ENCODE peak calls at places on chromosomes 5 and 9, in ten cellular contexts. One of them, this sample, is unnamed.
A peak's percentile ranks its signal among the peaks of the same experiment; 100 is the strongest.

GRCh38 chr9:130575514-130575913 is 3.9 kb upstream of the FUBP3 start:
- DNase-seq in endodermal cell: no peak
- DNase-seq in cardiac muscle cell: peak; percentile 73
- DNase-seq in esophagus muscularis mucosa: no peak
- DNase-seq in left lung: no peak
- DNase-seq in CD8-positive, alpha-beta T cell: no peak
- DNase-seq in breast epithelium: no peak
- DNase-seq in AG04450: no peak
- DNase-seq in neural progenitor cell: no peak
- DNase-seq in Peyer's patch: no peak
- DNase-seq in this sample: no peak

GRCh38 chr5:86101966-86102365 is 515.8 kb upstream of the COX7C start:
- DNase-seq in endodermal cell: no peak
- DNase-seq in cardiac muscle cell: no peak
- DNase-seq in esophagus muscularis mucosa: no peak
- DNase-seq in left lung: peak; percentile 33
- DNase-seq in CD8-positive, alpha-beta T cell: no peak
- DNase-seq in breast epithelium: no peak
- DNase-seq in AG04450: no peak
- DNase-seq in neural progenitor cell: no peak
- DNase-seq in Peyer's patch: no peak
- DNase-seq in this sample: no peak

GRCh38 chr5:156670615-156671014 is 179.5 kb upstream of the PPP1R2B start:
- DNase-seq in endodermal cell: no peak
- DNase-seq in cardiac muscle cell: no peak
- DNase-seq in esophagus muscularis mucosa: no peak
- DNase-seq in left lung: no peak
- DNase-seq in CD8-positive, alpha-beta T cell: no peak
- DNase-seq in breast epithelium: no peak
- DNase-seq in AG04450: no peak
- DNase-seq in neural progenitor cell: no peak
- DNase-seq in Peyer's patch: no peak
- DNase-seq in this sample: no peak

GRCh38 chr9:114856210-114856941 is 50.5 kb upstream of the TNFSF15 start:
- DNase-seq in endodermal cell: no peak
- DNase-seq in cardiac muscle cell: no peak
- DNase-seq in esophagus muscularis mucosa: no peak
- DNase-seq in left lung: no peak
- DNase-seq in CD8-positive, alpha-beta T cell: no peak
- DNase-seq in breast epithelium: no peak
- DNase-seq in AG04450: peak; percentile 69
- DNase-seq in neural progenitor cell: no peak
- DNase-seq in Peyer's patch: no peak
- DNase-seq in this sample: no peak

GRCh38 chr5:150263801-150264621 is 25.6 kb downstream of the CAMK2A start:
- DNase-seq in endodermal cell: no peak
- DNase-seq in cardiac muscle cell: peak; percentile 60
- DNase-seq in esophagus muscularis mucosa: no peak
- DNase-seq in left lung: peak; percentile 75
- DNase-seq in CD8-positive, alpha-beta T cell: no peak
- DNase-seq in breast epithelium: peak; percentile 76
- DNase-seq in AG04450: peak; percentile 65
- DNase-seq in neural progenitor cell: no peak
- DNase-seq in Peyer's patch: no peak
- DNase-seq in this sample: no peak

GRCh38 chr5:52757991-52758390 is 29.7 kb upstream of the ITGA1 start:
- DNase-seq in endodermal cell: no peak
- DNase-seq in cardiac muscle cell: no peak
- DNase-seq in esophagus muscularis mucosa: no peak
- DNase-seq in left lung: no peak
- DNase-seq in CD8-positive, alpha-beta T cell: no peak
- DNase-seq in breast epithelium: no peak
- DNase-seq in AG04450: no peak
- DNase-seq in neural progenitor cell: no peak
- DNase-seq in Peyer's patch: no peak
- DNase-seq in this sample: no peak

GRCh38 chr9:134606951-134607733 is 34.5 kb upstream of the COL5A1 start:
- DNase-seq in endodermal cell: peak; percentile 78
- DNase-seq in cardiac muscle cell: no peak
- DNase-seq in esophagus muscularis mucosa: no peak
- DNase-seq in left lung: no peak
- DNase-seq in CD8-positive, alpha-beta T cell: no peak
- DNase-seq in breast epithelium: no peak
- DNase-seq in AG04450: no peak
- DNase-seq in neural progenitor cell: no peak
- DNase-seq in Peyer's patch: peak; percentile 15
- DNase-seq in this sample: no peak

GRCh38 chr5:73365301-73365853 is 83.2 kb downstream of the FOXD1 start:
- DNase-seq in endodermal cell: no peak
- DNase-seq in cardiac muscle cell: no peak
- DNase-seq in esophagus muscularis mucosa: no peak
- DNase-seq in left lung: no peak
- DNase-seq in CD8-positive, alpha-beta T cell: no peak
- DNase-seq in breast epithelium: no peak
- DNase-seq in AG04450: peak; percentile 83
- DNase-seq in neural progenitor cell: no peak
- DNase-seq in Peyer's patch: no peak
- DNase-seq in this sample: no peak

GRCh38 chr9:72396247-72397091 is 31.5 kb upstream of the ZFAND5 start:
- DNase-seq in endodermal cell: no peak
- DNase-seq in cardiac muscle cell: no peak
- DNase-seq in esophagus muscularis mucosa: no peak
- DNase-seq in left lung: no peak
- DNase-seq in CD8-positive, alpha-beta T cell: no peak
- DNase-seq in breast epithelium: no peak
- DNase-seq in AG04450: peak; percentile 74
- DNase-seq in neural progenitor cell: no peak
- DNase-seq in Peyer's patch: no peak
- DNase-seq in this sample: no peak

GRCh38 chr9:122849546-122849945 is 21.2 kb upstream of the PDCL start:
- DNase-seq in endodermal cell: no peak
- DNase-seq in cardiac muscle cell: no peak
- DNase-seq in esophagus muscularis mucosa: no peak
- DNase-seq in left lung: no peak
- DNase-seq in CD8-positive, alpha-beta T cell: peak; percentile 21
- DNase-seq in breast epithelium: no peak
- DNase-seq in AG04450: no peak
- DNase-seq in neural progenitor cell: no peak
- DNase-seq in Peyer's patch: no peak
- DNase-seq in this sample: no peak

GRCh38 chr5:78887384-78888118 is 97.6 kb downstream of the ARSB start:
- DNase-seq in endodermal cell: peak; percentile 38
- DNase-seq in cardiac muscle cell: no peak
- DNase-seq in esophagus muscularis mucosa: no peak
- DNase-seq in left lung: no peak
- DNase-seq in CD8-positive, alpha-beta T cell: no peak
- DNase-seq in breast epithelium: no peak
- DNase-seq in AG04450: no peak
- DNase-seq in neural progenitor cell: no peak
- DNase-seq in Peyer's patch: no peak
- DNase-seq in this sample: no peak

GRCh38 chr9:89929721-89930480 is 325.1 kb downstream of the GADD45G start:
- DNase-seq in endodermal cell: peak; percentile 28
- DNase-seq in cardiac muscle cell: peak; percentile 41
- DNase-seq in esophagus muscularis mucosa: no peak
- DNase-seq in left lung: no peak
- DNase-seq in CD8-positive, alpha-beta T cell: no peak
- DNase-seq in breast epithelium: no peak
- DNase-seq in AG04450: no peak
- DNase-seq in neural progenitor cell: no peak
- DNase-seq in Peyer's patch: no peak
- DNase-seq in this sample: no peak

GRCh38 chr5:176529824-176530195 is 7.4 kb downstream of the RNF44 start:
- DNase-seq in endodermal cell: peak; percentile 44
- DNase-seq in cardiac muscle cell: no peak
- DNase-seq in esophagus muscularis mucosa: no peak
- DNase-seq in left lung: peak; percentile 74
- DNase-seq in CD8-positive, alpha-beta T cell: peak; percentile 72
- DNase-seq in breast epithelium: no peak
- DNase-seq in AG04450: no peak
- DNase-seq in neural progenitor cell: no peak
- DNase-seq in Peyer's patch: peak; percentile 87
- DNase-seq in this sample: peak; percentile 79

GRCh38 chr5:32076699-32077695 is 97.1 kb downstream of the GOLPH3 start:
- DNase-seq in endodermal cell: peak; percentile 74
- DNase-seq in cardiac muscle cell: peak; percentile 48
- DNase-seq in esophagus muscularis mucosa: no peak
- DNase-seq in left lung: no peak
- DNase-seq in CD8-positive, alpha-beta T cell: peak; percentile 41
- DNase-seq in breast epithelium: no peak
- DNase-seq in AG04450: peak; percentile 10
- DNase-seq in neural progenitor cell: peak; percentile 62
- DNase-seq in Peyer's patch: no peak
- DNase-seq in this sample: peak; percentile 20

GRCh38 chr9:128055222-128056040 is 11.7 kb downstream of the NAIF1 start:
- DNase-seq in endodermal cell: peak; percentile 70
- DNase-seq in cardiac muscle cell: no peak
- DNase-seq in esophagus muscularis mucosa: no peak
- DNase-seq in left lung: no peak
- DNase-seq in CD8-positive, alpha-beta T cell: no peak
- DNase-seq in breast epithelium: peak; percentile 54
- DNase-seq in AG04450: no peak
- DNase-seq in neural progenitor cell: peak; percentile 28
- DNase-seq in Peyer's patch: no peak
- DNase-seq in this sample: no peak
- H3K27ac ChIP-seq in endodermal cell: no peak overlapping the region
- H3K27ac ChIP-seq in cardiac muscle cell: no peak overlapping the region
- H3K27ac ChIP-seq in esophagus muscularis mucosa: peak overlapping the region; percentile 76
- H3K27ac ChIP-seq in left lung: peak overlapping the region; percentile 75
- H3K27ac ChIP-seq in CD8-positive, alpha-beta T cell: no peak overlapping the region
- H3K27ac ChIP-seq in breast epithelium: peak overlapping the region; percentile 89
- H3K27ac ChIP-seq in AG04450: no peak overlapping the region
- H3K27ac ChIP-seq in neural progenitor cell: no peak overlapping the region
- H3K27ac ChIP-seq in Peyer's patch: peak overlapping the region; percentile 52
- H3K27ac ChIP-seq in this sample: no peak overlapping the region

GRCh38 chr9:80144856-80145255 is 573.1 kb downstream of the TLE4 start:
- DNase-seq in endodermal cell: no peak
- DNase-seq in cardiac muscle cell: no peak
- DNase-seq in esophagus muscularis mucosa: no peak
- DNase-seq in left lung: no peak
- DNase-seq in CD8-positive, alpha-beta T cell: no peak
- DNase-seq in breast epithelium: no peak
- DNase-seq in AG04450: no peak
- DNase-seq in neural progenitor cell: no peak
- DNase-seq in Peyer's patch: no peak
- DNase-seq in this sample: no peak

GRCh38 chr9:80147866-80148265 is 576.1 kb downstream of the TLE4 start:
- DNase-seq in endodermal cell: no peak
- DNase-seq in cardiac muscle cell: no peak
- DNase-seq in esophagus muscularis mucosa: no peak
- DNase-seq in left lung: no peak
- DNase-seq in CD8-positive, alpha-beta T cell: no peak
- DNase-seq in breast epithelium: no peak
- DNase-seq in AG04450: no peak
- DNase-seq in neural progenitor cell: peak; percentile 36
- DNase-seq in Peyer's patch: no peak
- DNase-seq in this sample: no peak

GRCh38 chr9:80143899-80144298 is 572.1 kb downstream of the TLE4 start:
- DNase-seq in endodermal cell: no peak
- DNase-seq in cardiac muscle cell: no peak
- DNase-seq in esophagus muscularis mucosa: no peak
- DNase-seq in left lung: no peak
- DNase-seq in CD8-positive, alpha-beta T cell: no peak
- DNase-seq in breast epithelium: no peak
- DNase-seq in AG04450: no peak
- DNase-seq in neural progenitor cell: no peak
- DNase-seq in Peyer's patch: no peak
- DNase-seq in this sample: no peak

GRCh38 chr9:80146466-80146865 is 574.7 kb downstream of the TLE4 start:
- DNase-seq in endodermal cell: no peak
- DNase-seq in cardiac muscle cell: no peak
- DNase-seq in esophagus muscularis mucosa: no peak
- DNase-seq in left lung: no peak
- DNase-seq in CD8-positive, alpha-beta T cell: no peak
- DNase-seq in breast epithelium: no peak
- DNase-seq in AG04450: no peak
- DNase-seq in neural progenitor cell: peak; percentile 35
- DNase-seq in Peyer's patch: no peak
- DNase-seq in this sample: no peak
- TF ChIP-seq CTCF in endodermal cell: peak; percentile 75
- TF ChIP-seq CTCF in cardiac muscle cell: no peak
- TF ChIP-seq CTCF in esophagus muscularis mucosa: no peak
- TF ChIP-seq CTCF in left lung: no peak
- TF ChIP-seq CTCF in CD8-positive, alpha-beta T cell: no peak
- TF ChIP-seq CTCF in breast epithelium: no peak
- TF ChIP-seq CTCF in AG04450: peak; percentile 38
- TF ChIP-seq CTCF in neural progenitor cell: peak; percentile 49
- TF ChIP-seq CTCF in Peyer's patch: no peak
- TF ChIP-seq CTCF in this sample: no peak

DNA sequence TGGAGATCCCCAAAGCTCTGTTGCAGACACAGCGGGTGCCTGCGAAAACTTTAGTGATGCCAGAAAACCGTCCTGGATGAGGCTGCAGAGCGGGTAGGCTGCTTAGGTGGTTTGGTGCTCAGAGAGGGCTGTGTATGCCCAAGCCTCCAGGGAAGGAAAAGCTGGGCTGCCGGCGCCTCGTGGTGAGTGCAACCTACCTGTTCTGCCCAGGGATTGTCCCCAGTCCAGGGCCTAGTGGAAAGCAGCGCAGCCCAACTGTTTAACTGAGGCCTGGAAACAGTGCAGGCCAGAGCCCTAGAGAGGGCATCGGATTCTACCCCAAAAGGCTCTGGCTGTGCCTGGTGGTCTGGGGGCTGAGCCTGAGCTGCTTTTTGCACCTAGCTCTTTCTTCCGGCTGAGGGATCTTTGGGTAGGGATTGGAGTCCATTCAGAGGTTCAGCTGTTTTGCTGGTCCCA is 2.8 kb downstream of the LMX1B start:
- DNase-seq in endodermal cell: no peak
- DNase-seq in cardiac muscle cell: no peak
- DNase-seq in esophagus muscularis mucosa: no peak
- DNase-seq in left lung: peak; percentile 48
- DNase-seq in CD8-positive, alpha-beta T cell: no peak
- DNase-seq in breast epithelium: no peak
- DNase-seq in AG04450: no peak
- DNase-seq in neural progenitor cell: no peak
- DNase-seq in Peyer's patch: no peak
- DNase-seq in this sample: no peak
- H3K27me3 ChIP-seq in endodermal cell: peaks cover 92% of the 10 kb centered on the region
- H3K27me3 ChIP-seq in cardiac muscle cell: peaks cover 99% of the 10 kb centered on the region
- H3K27me3 ChIP-seq in esophagus muscularis mucosa: peaks cover 59% of the 10 kb centered on the region
- H3K27me3 ChIP-seq in left lung: peaks cover 91% of the 10 kb centered on the region
- H3K27me3 ChIP-seq in CD8-positive, alpha-beta T cell: peaks cover 22% of the 10 kb centered on the region
- H3K27me3 ChIP-seq in breast epithelium: peaks cover 4% of the 10 kb centered on the region
- H3K27me3 ChIP-seq in AG04450: peaks cover 82% of the 10 kb centered on the region
- H3K27me3 ChIP-seq in neural progenitor cell: peaks cover 99% of the 10 kb centered on the region
- H3K27me3 ChIP-seq in Peyer's patch: peaks cover 68% of the 10 kb centered on the region
- H3K27me3 ChIP-seq in this sample: peaks cover 87% of the 10 kb centered on the region

DNA sequence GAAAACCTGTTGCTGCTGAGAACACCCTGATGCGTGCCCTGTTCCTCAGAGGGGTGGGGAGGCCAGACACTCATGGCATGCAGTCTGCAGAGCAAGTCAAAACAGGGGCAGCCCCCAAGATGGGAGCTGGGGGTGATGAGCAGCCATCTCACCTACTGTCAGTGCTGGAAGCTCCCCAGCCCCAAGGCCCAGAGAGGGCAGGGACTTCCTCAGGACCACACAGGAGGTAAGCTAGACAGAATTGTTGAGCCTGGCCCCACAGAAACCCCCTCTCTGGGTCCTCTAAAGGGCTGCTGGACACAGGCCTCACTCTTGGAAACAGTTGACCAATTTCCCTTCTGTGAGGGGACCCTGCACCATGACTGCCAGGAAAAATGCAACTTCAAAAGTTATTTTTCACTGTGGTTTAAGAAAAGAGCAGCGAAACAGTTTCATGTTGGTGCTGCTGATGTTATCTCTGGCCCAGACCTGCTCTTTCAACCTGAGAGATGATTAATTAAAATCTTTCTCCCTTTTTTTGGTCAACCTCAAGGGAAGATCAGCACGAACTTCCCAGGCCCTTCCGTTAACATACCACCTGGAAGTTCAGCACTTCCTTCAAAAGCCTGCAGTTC is 9.6 kb downstream of the CSF2 start:
- DNase-seq in endodermal cell: no peak
- DNase-seq in cardiac muscle cell: no peak
- DNase-seq in esophagus muscularis mucosa: no peak
- DNase-seq in left lung: no peak
- DNase-seq in CD8-positive, alpha-beta T cell: no peak
- DNase-seq in breast epithelium: no peak
- DNase-seq in AG04450: no peak
- DNase-seq in neural progenitor cell: no peak
- DNase-seq in Peyer's patch: no peak
- DNase-seq in this sample: no peak
- H3K27ac ChIP-seq in endodermal cell: no peak overlapping the region
- H3K27ac ChIP-seq in cardiac muscle cell: no peak overlapping the region
- H3K27ac ChIP-seq in esophagus muscularis mucosa: no peak overlapping the region
- H3K27ac ChIP-seq in left lung: no peak overlapping the region
- H3K27ac ChIP-seq in CD8-positive, alpha-beta T cell: no peak overlapping the region
- H3K27ac ChIP-seq in breast epithelium: no peak overlapping the region
- H3K27ac ChIP-seq in AG04450: no peak overlapping the region
- H3K27ac ChIP-seq in neural progenitor cell: no peak overlapping the region
- H3K27ac ChIP-seq in Peyer's patch: no peak overlapping the region
- H3K27ac ChIP-seq in this sample: no peak overlapping the region

This sample was measured in CD4-positive, alpha-beta T cell.